ENCODE peak calls at places on chromosomes 4 and X, in eight cellular contexts. D, G, S, V, T, A, U and P are unnamed samples.

GRCh38 chrX:46831620-46832327 is 5.1 kb upstream of the RP2 start:
- DNase-seq in D (no peak), G (no peak), S (no peak), V (no peak), T (peak; percentile 60), A (peak; percentile 46), U (no peak), P (no peak)

GRCh38 chr4:98796986-98797385 is 131.9 kb downstream of the EIF4E start:
- DNase-seq in D (no peak), G (no peak), S (no peak), V (no peak), T (no peak), A (no peak), U (no peak), P (no peak)

GRCh38 chrX:154002215-154002719 is 17.4 kb downstream of the IRAK1 start:
- DNase-seq in D (peak; percentile 57), G (no peak), S (no peak), V (no peak), T (peak; percentile 71), A (no peak), U (no peak), P (peak; percentile 84)

GRCh38 chr4:129362685-129363274 is 266.8 kb downstream of the C4orf33 start:
- DNase-seq in D (peak; percentile 25), G (no peak), S (peak; percentile 51), V (no peak), T (peak; percentile 79), A (peak; percentile 88), U (peak; percentile 75), P (peak; percentile 74)

GRCh38 chr4:85587952-85588351 is 113.0 kb downstream of the ARHGAP24 start:
- DNase-seq in D (no peak), G (no peak), S (no peak), V (no peak), T (no peak), A (no peak), U (no peak), P (no peak)

GRCh38 chrX:104334971-104335370 is 80.2 kb upstream of the ESX1 start:
- DNase-seq in D (no peak), G (no peak), S (no peak), V (no peak), T (no peak), A (no peak), U (no peak), P (no peak)

GRCh38 chr4:5238106-5238505 is 186.8 kb downstream of the STK32B start:
- DNase-seq in D (peak; percentile 8), G (no peak), S (no peak), V (peak; percentile 68), T (no peak), A (no peak), U (no peak), P (no peak)

GRCh38 chr4:47011189-47011518 is 17.8 kb upstream of the GABRA4 start:
- DNase-seq in D (no peak), G (no peak), S (no peak), V (no peak), T (no peak), A (no peak), U (no peak), P (no peak)

GRCh38 chrX:54357414-54358377 is at the start of gene WNK3:
- DNase-seq in D (no peak), G (peak; percentile 48), S (peak; percentile 70), V (peak; percentile 92), T (peak; percentile 83), A (peak; percentile 85), U (peak; percentile 69), P (no peak)

GRCh38 chr4:169160825-169161224 is 109.9 kb downstream of the SH3RF1 start:
- DNase-seq in D (no peak), G (no peak), S (no peak), V (no peak), T (peak; percentile 67), A (peak; percentile 63), U (no peak), P (no peak)

GRCh38 chr4:170610464-170610863 is 520.7 kb upstream of the AADAT start:
- DNase-seq in D (no peak), G (no peak), S (no peak), V (no peak), T (no peak), A (no peak), U (no peak), P (no peak)

GRCh38 chrX:40945366-40945713 is 139.9 kb upstream of the USP9X start:
- DNase-seq in D (peak; percentile 35), G (no peak), S (peak; percentile 23), V (no peak), T (peak; percentile 81), A (peak; percentile 84), U (peak; percentile 76), P (peak; percentile 44)

GRCh38 chrX:11100281-11101035 is 10.7 kb upstream of the HCCS start:
- DNase-seq in D (no peak), G (no peak), S (peak; percentile 15), V (no peak), T (peak; percentile 64), A (peak; percentile 75), U (peak; percentile 63), P (no peak)

GRCh38 chr4:119598521-119598920 is 30.1 kb downstream of the PDE5A start:
- DNase-seq in D (no peak), G (no peak), S (no peak), V (no peak), T (no peak), A (no peak), U (no peak), P (no peak)

DNA sequence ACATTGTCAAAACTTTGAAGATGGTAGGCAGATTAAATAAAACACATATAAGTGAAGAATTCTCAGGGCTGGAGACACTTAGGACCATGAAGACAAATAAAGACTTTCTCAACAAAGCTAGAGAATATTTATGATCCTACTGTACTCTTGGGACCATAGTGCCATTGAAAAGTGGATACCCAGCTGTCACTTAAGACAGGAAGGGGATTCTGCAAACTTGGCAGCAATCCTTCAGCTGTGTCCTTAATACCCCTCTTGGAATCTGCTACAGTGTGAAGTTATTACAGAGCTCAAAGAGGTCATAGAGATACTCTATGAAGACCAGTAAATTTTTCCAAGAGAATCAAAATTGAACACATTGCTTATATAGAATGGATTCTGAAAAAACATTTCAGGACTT is 24.3 kb downstream of the PDE5A start:
- DNase-seq in D (no peak), G (no peak), S (no peak), V (no peak), T (no peak), A (no peak), U (no peak), P (no peak)
- TF ChIP-seq CTCF in D (no peak), G (no peak), S (no peak), V (no peak), T (no peak), A (no peak), U (no peak), P (no peak)

DNA sequence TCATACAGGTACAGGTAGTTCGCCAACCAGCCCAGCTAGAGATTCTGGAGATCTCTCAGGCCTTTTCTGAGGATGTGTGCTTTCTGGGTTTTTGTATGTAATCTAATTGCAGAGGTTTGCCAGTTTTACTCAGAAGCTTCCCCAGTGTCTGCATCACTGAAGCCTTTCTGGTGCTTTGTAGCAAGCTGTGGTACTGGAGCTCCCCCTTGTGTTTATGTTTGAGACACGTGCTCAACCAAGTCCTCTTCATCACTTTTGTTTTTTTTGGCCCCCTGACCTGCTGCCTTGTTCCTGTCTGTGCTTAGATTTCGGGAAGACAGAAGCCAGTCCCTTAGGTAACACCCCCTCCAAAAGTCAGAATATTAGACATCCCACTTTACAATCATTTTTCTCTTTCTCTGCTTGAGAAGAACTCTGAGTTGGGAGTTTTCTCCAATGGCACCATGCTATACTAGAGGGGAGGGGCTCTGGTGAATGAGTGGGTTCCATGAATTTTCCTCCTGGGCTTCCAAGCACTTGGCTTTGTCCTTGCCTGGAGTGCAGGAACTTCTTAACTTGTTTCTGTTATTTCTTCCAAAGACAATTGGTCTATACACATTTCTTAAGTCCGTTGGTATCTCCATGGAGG is 128.4 kb upstream of the TBC1D9 start:
- DNase-seq in D (peak; percentile 55), G (no peak), S (peak; percentile 51), V (peak; percentile 89), T (peak; percentile 73), A (peak; percentile 88), U (peak; percentile 68), P (peak; percentile 82)
- H3K4me3 ChIP-seq in D (no peak overlapping the region), G (no peak overlapping the region), S (no peak overlapping the region), V (no peak overlapping the region), T (no peak overlapping the region), A (no peak overlapping the region), U (no peak overlapping the region), P (no peak overlapping the region)

DNA sequence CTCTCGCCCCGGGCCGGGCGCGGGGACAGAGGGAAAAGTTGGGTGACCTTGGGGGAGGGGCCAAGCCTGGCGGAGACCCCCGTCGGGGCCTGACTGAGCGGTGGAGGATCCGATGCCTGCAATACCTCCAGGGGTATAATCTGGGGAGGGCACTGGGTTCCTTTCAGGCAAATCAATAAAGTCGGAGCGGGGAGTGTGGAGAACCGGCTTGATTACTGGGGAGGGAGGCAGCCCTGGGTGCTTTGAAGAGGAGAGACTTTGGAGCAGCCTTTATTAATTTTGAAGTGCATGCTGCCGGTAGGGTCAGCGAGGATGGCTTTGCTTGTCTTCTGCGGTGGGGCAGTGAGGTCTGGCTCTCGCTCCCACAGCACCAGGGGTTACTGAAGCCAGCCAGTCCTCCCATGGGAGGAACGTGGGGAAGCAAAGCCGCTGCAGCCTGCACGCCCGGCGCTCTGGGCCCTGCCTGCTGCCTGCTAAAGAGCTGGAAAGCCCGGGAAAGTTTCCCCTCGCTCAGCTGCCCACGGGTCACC is 396 bp upstream of the LGI2 start:
- DNase-seq in D (no peak), G (no peak), S (no peak), V (no peak), T (peak; percentile 18), A (peak; percentile 25), U (no peak), P (no peak)
- TF ChIP-seq CTCF in D (no peak), G (no peak), S (no peak), V (no peak), T (no peak), A (no peak), U (no peak), P (no peak)

DNA sequence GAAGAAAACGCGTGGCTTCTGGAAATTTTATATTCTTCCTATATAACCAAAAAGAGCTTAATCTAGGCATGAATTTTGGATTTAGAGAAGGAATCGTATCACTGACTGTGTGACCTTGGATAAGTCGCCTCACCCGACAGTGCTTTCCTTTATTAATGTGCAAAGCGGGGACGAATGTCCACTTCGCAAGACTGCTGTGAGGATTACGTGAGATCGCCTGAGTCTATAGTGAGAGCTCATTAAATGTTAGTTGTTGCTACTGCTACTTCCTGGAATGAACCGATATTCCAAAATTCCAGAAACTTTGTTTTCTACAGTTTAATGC is 448 bp upstream of the TBC1D8B start:
- DNase-seq in D (no peak), G (no peak), S (no peak), V (no peak), T (no peak), A (no peak), U (no peak), P (no peak)
- H3K4me3 ChIP-seq in D (peak overlapping the region; percentile 89), G (peak overlapping the region; percentile 70), S (peak overlapping the region; percentile 72), V (peak overlapping the region; percentile 59), T (peak overlapping the region; percentile 66), A (peak overlapping the region; percentile 75), U (peak overlapping the region; percentile 93), P (peak overlapping the region; percentile 58)

DNA sequence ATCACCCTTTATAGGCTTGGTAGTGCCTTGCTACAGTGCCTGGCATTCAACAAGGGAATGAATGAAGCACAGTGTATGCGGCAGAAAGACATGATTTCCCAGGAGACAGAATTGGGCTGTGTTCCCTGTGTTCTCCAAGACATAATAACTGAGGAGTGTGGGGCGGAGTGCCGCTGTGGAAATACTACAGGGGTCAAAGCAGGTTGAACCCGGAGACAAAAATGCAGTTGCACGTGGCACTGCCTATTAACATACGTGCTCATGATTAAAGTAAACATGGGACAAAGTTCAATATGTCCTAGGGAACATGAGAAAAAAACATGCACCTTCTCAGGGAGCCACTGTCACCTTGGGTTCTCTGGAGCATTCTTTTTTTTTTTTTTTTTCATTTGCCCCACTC is 820.8 kb downstream of the RPA4 start:
- DNase-seq in D (no peak), G (no peak), S (no peak), V (no peak), T (no peak), A (no peak), U (no peak), P (no peak)
- TF ChIP-seq CTCF in D (no peak), G (no peak), S (no peak), V (no peak), T (no peak), A (no peak), U (no peak), P (no peak)